ENCODE peak calls at places on chromosomes 12 and 14, in ten cellular contexts. D is activated naive CD8-positive, alpha-beta T cell treated with anti-CD3 and anti-CD28 coated beads, Interleukin-2, amount 50 U/mL, for 24 hours; T is neuronal stem cell; K is H7; C is fibroblast of gingiva; F is stimulated activated CD8-positive, alpha-beta memory T cell treated with anti-CD3 and anti-CD28 coated beads, Interleukin-7, amount 100 ng/mL, for 24 hours; Y is right cardiac atrium; N is M059J; M is non-pigmented ciliary epithelial cell; G is left ventricle myocardium superior. I is an unnamed sample.

GRCh38 chr14:103607039-103607668 is 21.9 kb upstream of the KLC1 start:
- DNase-seq in G (peak), D (peak), Y (peak), F (peak), K (peak), C (peak), M (peak), N (peak), T (no peak), I (peak)

GRCh38 chr14:93759781-93760307 is 28.4 kb downstream of the PRIMA1 start:
- DNase-seq in N (peak), C (no peak), T (no peak), F (no peak), M (no peak), K (no peak), G (peak), D (no peak), Y (peak), I (no peak)

GRCh38 chr14:45811155-45811554 is 558.2 kb upstream of the MIS18BP1 start:
- DNase-seq in C (no peak), G (no peak), F (no peak), K (peak), D (no peak), T (no peak), Y (no peak), N (no peak), M (no peak), I (no peak)

GRCh38 chr14:54299393-54300363 is 97.1 kb upstream of the CDKN3 start:
- DNase-seq in F (no peak), M (peak), G (peak), Y (no peak), C (no peak), N (no peak), K (no peak), T (no peak), D (no peak), I (no peak)

GRCh38 chr12:97875064-97875463 is 412.5 kb downstream of the RMST start:
- DNase-seq in C (no peak), Y (no peak), M (no peak), T (no peak), N (no peak), D (no peak), F (no peak), K (no peak), G (no peak), I (no peak)

GRCh38 chr12:112018571-112019237 is 5.5 kb downstream of the ERP29 start:
- DNase-seq in D (no peak), Y (no peak), T (no peak), N (peak), M (peak), K (no peak), G (no peak), C (peak), F (no peak), I (no peak)

GRCh38 chr12:120684523-120684932 is 2.4 kb upstream of the MLEC start:
- DNase-seq in T (no peak), G (no peak), F (no peak), N (peak), K (no peak), D (no peak), M (no peak), C (peak), Y (no peak), I (no peak)

GRCh38 chr14:87896393-87897380 is 96.3 kb downstream of the GALC start:
- DNase-seq in M (peak), Y (no peak), G (no peak), N (peak), K (peak), C (peak), F (no peak), T (peak), D (peak), I (no peak)

GRCh38 chr12:80490329-80490728 is 46.3 kb downstream of the PTPRQ start:
- DNase-seq in M (no peak), Y (no peak), C (no peak), N (no peak), K (no peak), D (no peak), T (peak), F (no peak), G (no peak), I (no peak)

GRCh38 chr14:23123419-23123818 is 4.4 kb upstream of the CEBPE start:
- DNase-seq in F (no peak), Y (peak), C (peak), G (peak), K (no peak), T (no peak), M (no peak), D (no peak), N (no peak), I (peak)

GRCh38 chr14:95215094-95215493 is 57.8 kb upstream of the DICER1 start:
- DNase-seq in N (no peak), Y (no peak), K (no peak), G (no peak), T (no peak), C (no peak), D (no peak), M (no peak), F (no peak), I (no peak)

GRCh38 chr12:4432878-4433820 is 12.5 kb downstream of the FGF6 start:
- DNase-seq in M (no peak), Y (no peak), C (no peak), D (no peak), F (no peak), N (no peak), K (no peak), G (no peak), T (no peak), I (no peak)

GRCh38 chr14:45990252-45990651 is 661.3 kb downstream of the RPL10L start:
- DNase-seq in D (no peak), G (no peak), C (no peak), N (no peak), F (no peak), K (no peak), T (no peak), M (no peak), Y (no peak), I (no peak)

GRCh38 chr14:77120771-77121743 is 20.5 kb downstream of the ZDHHC22 start:
- DNase-seq in C (no peak), K (no peak), F (no peak), D (no peak), N (no peak), T (no peak), G (no peak), Y (no peak), M (no peak), I (no peak)

GRCh38 chr12:288687-289086 is 26.1 kb upstream of the SLC6A13 start:
- DNase-seq in T (no peak), F (no peak), Y (peak), C (peak), G (peak), D (no peak), K (no peak), N (peak), M (peak), I (no peak)

GRCh38 chr14:37813746-37814145 is 218.3 kb downstream of the TTC6 start:
- DNase-seq in T (no peak), M (no peak), N (no peak), F (no peak), K (no peak), G (no peak), D (no peak), C (no peak), Y (no peak), I (no peak)

GRCh38 chr12:24600996-24601395 is 347.9 kb downstream of the BCAT1 start:
- DNase-seq in T (no peak), F (no peak), C (peak), N (peak), D (no peak), M (peak), K (no peak), G (no peak), Y (no peak), I (no peak)

GRCh38 chr14:50714452-50715073 is 46.5 kb upstream of the SAV1 start:
- DNase-seq in Y (no peak), G (no peak), K (peak), T (no peak), D (no peak), M (no peak), F (no peak), C (peak), N (peak), I (no peak)

GRCh38 chr14:63164108-63164683 is 40.0 kb upstream of the RHOJ start:
- DNase-seq in D (no peak), T (no peak), K (no peak), M (no peak), C (no peak), Y (no peak), F (no peak), G (no peak), N (peak), I (no peak)

GRCh38 chr12:101018540-101018939 is 191.5 kb downstream of the SLC5A8 start:
- DNase-seq in F (no peak), G (no peak), D (no peak), N (peak), Y (no peak), K (no peak), T (no peak), M (peak), C (peak), I (no peak)

GRCh38 chr14:21233457-21234076 is 35.7 kb downstream of the HNRNPC start:
- DNase-seq in N (no peak), M (no peak), K (peak), G (no peak), T (no peak), Y (no peak), F (no peak), D (no peak), C (peak), I (no peak)

GRCh38 chr12:9364224-9365176 is 156.3 kb upstream of the PZP start:
- DNase-seq in T (no peak), N (peak), K (peak), M (peak), D (peak), Y (no peak), G (no peak), C (no peak), F (no peak), I (no peak)

GRCh38 chr12:12461281-12461922 is 101.3 kb downstream of the DUSP16 start:
- DNase-seq in C (no peak), T (no peak), M (no peak), K (no peak), N (no peak), D (no peak), F (no peak), G (no peak), Y (no peak), I (no peak)

GRCh38 chr12:52915637-52916036 is 10.8 kb upstream of the KRT8 start:
- DNase-seq in G (no peak), N (no peak), D (no peak), K (no peak), C (no peak), M (no peak), F (no peak), Y (no peak), T (no peak), I (no peak)

GRCh38 chr14:93703941-93704340 is 84.3 kb downstream of the PRIMA1 start:
- DNase-seq in K (no peak), C (no peak), G (no peak), T (no peak), M (no peak), F (no peak), N (no peak), Y (no peak), D (no peak), I (no peak)

GRCh38 chr14:100531591-100532121 is 55.6 kb downstream of the BEGAIN start:
- DNase-seq in M (no peak), D (no peak), F (no peak), N (no peak), G (peak), Y (peak), C (no peak), T (no peak), K (peak), I (peak)

GRCh38 chr12:52721838-52722470 is 18.6 kb upstream of the KRT77 start:
- DNase-seq in N (no peak), D (no peak), C (no peak), K (no peak), M (no peak), Y (no peak), G (no peak), T (no peak), F (no peak), I (no peak)

GRCh38 chr12:107929436-107929835 is 154.9 kb downstream of the ASCL4 start:
- DNase-seq in K (peak), F (no peak), C (no peak), D (no peak), N (peak), M (no peak), T (peak), Y (no peak), G (no peak), I (no peak)

GRCh38 chr12:56487448-56488040 is 417 bp downstream of the GLS2 start:
- DNase-seq in C (no peak), Y (peak), G (peak), D (peak), T (no peak), F (no peak), K (peak), N (no peak), M (no peak), I (peak)

GRCh38 chr12:110073049-110073831 is 24.9 kb upstream of the C12orf76 start:
- DNase-seq in F (no peak), G (peak), T (no peak), C (no peak), K (peak), N (peak), D (peak), Y (peak), M (no peak), I (peak)